ENCODE peak calls at places on chromosomes 7 and 10, in four cellular contexts. Z is CD4-positive, CD25-positive, alpha-beta regulatory T cell; G is effector memory CD4-positive, alpha-beta T cell; H is neural progenitor cell. R is an unnamed sample.

GRCh38 chr7:132654150-132654549 is 77.9 kb upstream of the PLXNA4 start:
- DNase-seq in Z (peak; percentile 6), G (no peak), H (no peak), R (no peak)

GRCh38 chr7:76269895-76270294 is 32.6 kb upstream of the HSPB1 start:
- DNase-seq in Z (no peak), G (no peak), H (peak; percentile 35), R (no peak)

GRCh38 chr7:141585592-141586510 is 34.6 kb downstream of the AGK start:
- DNase-seq in Z (no peak), G (no peak), H (no peak), R (no peak)

GRCh38 chr10:78755075-78755695 is 313.6 kb upstream of the ZMIZ1 start:
- DNase-seq in Z (no peak), G (no peak), H (peak; percentile 38), R (no peak)

GRCh38 chr10:58479016-58479415 is 33.7 kb upstream of the BICC1 start:
- DNase-seq in Z (no peak), G (no peak), H (no peak), R (no peak)

GRCh38 chr7:147432068-147432467 is 1158.5 kb upstream of the C7orf33 start:
- DNase-seq in Z (no peak), G (no peak), H (peak; percentile 76), R (no peak)

GRCh38 chr10:21399392-21400015 is 126.0 kb downstream of the SKIDA1 start:
- DNase-seq in Z (no peak), G (no peak), H (no peak), R (no peak)

GRCh38 chr7:149228831-149229471 is 10.5 kb upstream of the ZNF212 start:
- DNase-seq in Z (no peak), G (no peak), H (no peak), R (no peak)

GRCh38 chr7:42574693-42575084 is 337.2 kb downstream of the C7orf25 start:
- DNase-seq in Z (no peak), G (no peak), H (peak; percentile 27), R (no peak)

GRCh38 chr7:55966851-55967250 is 2.5 kb downstream of the NIPSNAP2 start:
- DNase-seq in Z (no peak), G (no peak), H (no peak), R (no peak)

GRCh38 chr7:55964802-55965470 is 551 bp downstream of the NIPSNAP2 start:
- DNase-seq in Z (peak; percentile 41), G (peak; percentile 30), H (peak; percentile 77), R (peak; percentile 90)

GRCh38 chr7:55963584-55964168 is 709 bp upstream of the NIPSNAP2 start:
- DNase-seq in Z (no peak), G (no peak), H (no peak), R (no peak)

GRCh38 chr7:55964261-55964801 is at the start of gene NIPSNAP2:
- DNase-seq in Z (peak; percentile 64), G (peak; percentile 36), H (peak; percentile 88), R (peak; percentile 87)

DNA sequence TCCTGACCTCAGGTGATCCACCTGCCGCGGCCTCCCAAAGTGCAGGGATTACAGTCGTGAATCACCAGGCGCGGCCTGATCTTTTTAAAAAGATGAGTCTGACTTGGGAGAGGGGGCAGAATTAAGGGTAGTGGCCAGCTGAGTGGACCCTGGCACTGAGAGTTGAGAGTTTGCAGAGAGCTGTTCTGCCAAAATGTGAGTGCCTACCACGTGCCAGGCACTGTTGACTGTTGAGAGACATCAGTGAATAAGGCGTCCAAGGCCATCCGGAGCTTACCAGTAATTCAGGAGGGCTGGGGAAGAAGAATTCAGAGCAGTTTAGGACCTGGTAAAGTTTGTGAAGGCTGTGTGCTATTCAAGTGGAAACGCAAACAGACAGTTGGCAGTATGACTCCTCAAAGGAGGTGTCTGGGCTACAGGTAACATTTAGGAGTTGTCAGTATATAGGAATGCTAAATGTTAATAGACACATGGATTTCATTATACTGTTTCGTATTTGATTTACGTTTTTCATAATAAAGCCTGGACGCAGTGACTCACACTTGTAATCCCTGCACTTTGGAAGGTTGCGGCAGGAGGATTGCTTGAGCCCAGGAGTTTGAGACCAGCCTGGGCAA is 1.5 kb downstream of the NIPSNAP2 start:
- DNase-seq in Z (no peak), G (no peak), H (no peak), R (no peak)
- H3K36me3 ChIP-seq in Z (peaks cover 5% of the 10 kb centered on the region), G (peaks cover 3% of the 10 kb centered on the region), H (no peaks in the 10 kb centered on the region), R (no peaks in the 10 kb centered on the region)

GRCh38 chr7:2471396-2471795 is 4.8 kb downstream of the GRIFIN start:
- DNase-seq in Z (no peak), G (no peak), H (peak; percentile 46), R (no peak)
- H3K36me3 ChIP-seq in Z (no peaks in the 10 kb centered on the region), G (no peaks in the 10 kb centered on the region), H (no peaks in the 10 kb centered on the region), R (no peaks in the 10 kb centered on the region)

DNA sequence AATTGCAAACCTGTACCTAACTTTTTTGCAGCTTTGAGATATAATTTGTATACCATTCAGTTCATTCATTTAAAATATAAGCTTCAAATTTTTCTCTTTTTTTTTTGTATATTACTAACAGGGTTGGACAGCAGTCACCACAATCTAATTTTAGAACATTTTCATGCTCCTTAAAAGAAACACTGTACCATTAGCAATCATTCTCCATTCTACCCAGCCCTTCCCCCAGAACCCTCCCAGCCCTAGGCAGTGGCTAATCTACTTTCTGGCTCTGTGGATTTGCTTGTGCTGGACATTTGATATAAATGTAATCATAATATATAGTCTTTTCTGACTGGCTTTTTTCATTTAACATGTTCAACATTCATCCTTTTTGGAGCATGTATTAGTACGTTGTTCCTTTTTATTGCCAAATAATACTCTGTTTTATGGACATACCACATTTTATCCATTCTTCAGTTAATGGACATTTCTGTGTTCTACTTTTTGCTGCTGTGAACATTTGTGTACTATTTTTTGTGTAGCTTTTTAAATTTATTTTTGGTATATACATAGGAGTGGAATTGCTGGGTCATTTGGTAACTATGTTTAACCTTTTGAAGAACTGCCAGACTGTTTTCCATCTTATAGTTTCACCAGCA is 40.9 kb upstream of the ST7 start:
- DNase-seq in Z (no peak), G (no peak), H (no peak), R (no peak)
- H3K36me3 ChIP-seq in Z (peaks cover 65% of the 10 kb centered on the region), G (peaks cover 38% of the 10 kb centered on the region), H (peaks cover 31% of the 10 kb centered on the region), R (peaks cover 5% of the 10 kb centered on the region)

GRCh38 chr7:889391-889790 is 13.0 kb downstream of the GET4 start:
- DNase-seq in Z (no peak), G (no peak), H (no peak), R (peak; percentile 52)
- H3K36me3 ChIP-seq in Z (peaks cover 71% of the 10 kb centered on the region), G (peaks cover 72% of the 10 kb centered on the region), H (no peaks in the 10 kb centered on the region), R (peaks cover 44% of the 10 kb centered on the region)

DNA sequence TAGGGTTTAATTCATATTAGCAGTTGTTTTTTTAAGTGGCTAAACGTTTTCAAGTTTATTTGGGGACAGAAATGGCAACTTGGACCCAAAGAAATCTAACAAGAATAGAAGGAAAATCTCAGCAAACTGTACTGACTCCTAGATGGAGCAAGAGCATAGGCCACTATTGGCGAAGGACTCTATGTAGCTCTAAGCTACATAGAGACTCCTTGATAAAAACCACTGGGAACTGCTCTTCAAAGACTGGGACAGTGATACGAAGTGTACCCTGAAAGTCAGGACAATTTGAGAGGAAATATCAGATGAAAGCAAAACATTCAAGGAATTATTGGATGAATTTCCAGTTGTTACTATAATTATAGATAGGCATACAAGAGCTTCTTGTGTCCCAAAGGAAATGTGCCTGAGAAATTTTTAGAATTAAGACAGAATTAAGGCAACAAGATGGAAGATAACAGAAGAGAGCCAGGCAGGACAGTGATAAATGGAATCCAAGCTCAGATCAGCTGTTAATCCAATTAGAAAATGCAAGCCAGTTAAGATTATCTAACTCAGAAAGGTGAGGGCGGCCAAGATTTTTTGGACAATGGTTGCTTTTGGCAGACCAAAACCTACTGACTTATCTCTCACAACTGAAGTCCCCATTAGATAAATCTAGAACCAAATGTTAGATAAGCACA is 103.7 kb upstream of the IFRD1 start:
- DNase-seq in Z (no peak), G (no peak), H (no peak), R (no peak)
- H3K36me3 ChIP-seq in Z (peaks cover 25% of the 10 kb centered on the region), G (peaks cover 9% of the 10 kb centered on the region), H (peaks cover 21% of the 10 kb centered on the region), R (no peaks in the 10 kb centered on the region)

GRCh38 chr10:119129721-119130120 is 25.8 kb downstream of the DENND10 start:
- DNase-seq in Z (no peak), G (no peak), H (no peak), R (no peak)

GRCh38 chr10:119132521-119133345 is 28.8 kb downstream of the DENND10 start:
- DNase-seq in Z (no peak), G (no peak), H (no peak), R (no peak)

GRCh38 chr10:119135517-119135890 is 30.0 kb downstream of the SFXN4 start:
- DNase-seq in Z (peak; percentile 10), G (no peak), H (no peak), R (no peak)

GRCh38 chr10:119136084-119136483 is 29.4 kb downstream of the SFXN4 start:
- DNase-seq in Z (no peak), G (no peak), H (no peak), R (no peak)

GRCh38 chr10:119131512-119132240 is 27.8 kb downstream of the DENND10 start:
- DNase-seq in Z (peak; percentile 55), G (no peak), H (no peak), R (no peak)
- H3K36me3 ChIP-seq in Z (peaks cover 44% of the 10 kb centered on the region), G (peaks cover 15% of the 10 kb centered on the region), H (no peaks in the 10 kb centered on the region), R (peaks cover 4% of the 10 kb centered on the region)

DNA sequence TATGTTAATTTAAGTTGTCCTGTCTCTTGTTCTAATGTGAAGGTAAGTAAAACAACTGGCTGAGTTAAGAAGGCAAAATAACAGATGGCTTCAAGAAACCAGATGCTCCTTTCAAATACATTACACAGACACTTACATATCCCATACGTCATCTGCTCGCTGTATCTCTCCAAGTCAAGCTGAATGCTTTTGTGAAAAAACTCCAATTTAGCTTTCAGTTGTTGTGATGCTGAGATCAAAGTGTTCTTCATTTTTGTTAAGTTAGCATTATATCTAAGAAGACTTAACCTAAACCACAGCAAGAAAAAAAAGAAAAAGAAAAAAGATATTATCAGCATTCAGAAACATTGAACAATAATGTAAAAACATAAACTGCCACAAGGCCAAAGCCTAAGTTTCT is 18.5 kb upstream of the ERLIN1 start:
- DNase-seq in Z (peak; percentile 40), G (no peak), H (no peak), R (no peak)
- H3K36me3 ChIP-seq in Z (peaks cover 54% of the 10 kb centered on the region), G (peaks cover 40% of the 10 kb centered on the region), H (peaks cover 4% of the 10 kb centered on the region), R (peaks cover 5% of the 10 kb centered on the region)

DNA sequence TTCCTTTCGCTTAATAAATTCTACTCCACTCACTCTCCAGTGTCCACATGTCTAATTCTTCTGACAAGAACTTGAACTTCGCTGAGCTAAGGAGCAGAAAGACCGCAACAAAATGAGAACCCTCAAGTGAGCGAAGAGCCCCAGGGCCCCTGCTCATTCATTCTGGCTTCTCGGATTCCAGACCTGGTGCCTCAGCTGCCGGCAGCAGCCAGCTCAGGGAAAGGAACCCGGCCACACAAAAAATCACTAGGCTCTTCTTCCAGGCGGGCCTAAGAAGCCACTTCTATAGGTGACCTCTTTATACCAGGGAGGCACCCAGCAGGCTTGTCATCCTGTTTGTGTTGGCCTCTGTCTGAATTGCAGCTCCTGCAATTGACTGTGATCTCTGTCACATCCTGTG is 33.3 kb downstream of the OTUD1 start:
- DNase-seq in Z (no peak), G (no peak), H (no peak), R (no peak)
- H3K36me3 ChIP-seq in Z (no peaks in the 10 kb centered on the region), G (no peaks in the 10 kb centered on the region), H (no peaks in the 10 kb centered on the region), R (no peaks in the 10 kb centered on the region)

R was measured in pancreas.